ENCODE peak calls at places on chromosomes 5 and 9, in seven cellular contexts. One of them, this sample, is unnamed.

GRCh38 chr5:156326718-156327259 is at the start of gene SGCD:
- DNase-seq in IMR-90: peak; percentile 90
- DNase-seq in neuronal stem cell: no peak
- DNase-seq in H1: peak; percentile 45
- DNase-seq in mesendoderm: no peak
- DNase-seq in trophoblast cell: no peak
- DNase-seq in mesenchymal stem cell: peak; percentile 9
- DNase-seq in this sample: no peak

GRCh38 chr5:137481596-137481995 is 17.5 kb downstream of the SPOCK1 start:
- DNase-seq in IMR-90: no peak
- DNase-seq in neuronal stem cell: no peak
- DNase-seq in H1: no peak
- DNase-seq in mesendoderm: no peak
- DNase-seq in trophoblast cell: no peak
- DNase-seq in mesenchymal stem cell: no peak
- DNase-seq in this sample: no peak

GRCh38 chr5:36305571-36306326 is 4.0 kb upstream of the RANBP3L start:
- DNase-seq in IMR-90: peak; percentile 38
- DNase-seq in neuronal stem cell: no peak
- DNase-seq in H1: no peak
- DNase-seq in mesendoderm: peak; percentile 51
- DNase-seq in trophoblast cell: peak; percentile 8
- DNase-seq in mesenchymal stem cell: peak; percentile 48
- DNase-seq in this sample: peak; percentile 45

GRCh38 chr9:104927216-104927911 is 591 bp downstream of the ABCA1 start:
- DNase-seq in IMR-90: peak; percentile 47
- DNase-seq in neuronal stem cell: peak; percentile 55
- DNase-seq in H1: peak; percentile 77
- DNase-seq in mesendoderm: peak; percentile 79
- DNase-seq in trophoblast cell: peak; percentile 33
- DNase-seq in mesenchymal stem cell: peak; percentile 69
- DNase-seq in this sample: peak; percentile 56

GRCh38 chr5:57887851-57888621 is 405.4 kb upstream of the ACTBL2 start:
- DNase-seq in IMR-90: peak; percentile 69
- DNase-seq in neuronal stem cell: peak; percentile 43
- DNase-seq in H1: no peak
- DNase-seq in mesendoderm: peak; percentile 87
- DNase-seq in trophoblast cell: peak; percentile 92
- DNase-seq in mesenchymal stem cell: peak; percentile 62
- DNase-seq in this sample: peak; percentile 53

GRCh38 chr9:93357649-93358048 is 93.8 kb upstream of the FAM120A start:
- DNase-seq in IMR-90: no peak
- DNase-seq in neuronal stem cell: no peak
- DNase-seq in H1: no peak
- DNase-seq in mesendoderm: no peak
- DNase-seq in trophoblast cell: no peak
- DNase-seq in mesenchymal stem cell: no peak
- DNase-seq in this sample: no peak

GRCh38 chr5:9712506-9713285 is 82.5 kb upstream of the TAS2R1 start:
- DNase-seq in IMR-90: peak; percentile 98
- DNase-seq in neuronal stem cell: no peak
- DNase-seq in H1: no peak
- DNase-seq in mesendoderm: no peak
- DNase-seq in trophoblast cell: no peak
- DNase-seq in mesenchymal stem cell: peak; percentile 88
- DNase-seq in this sample: no peak

GRCh38 chr5:74402553-74402952 is 238.0 kb downstream of the ENC1 start:
- DNase-seq in IMR-90: no peak
- DNase-seq in neuronal stem cell: no peak
- DNase-seq in H1: no peak
- DNase-seq in mesendoderm: no peak
- DNase-seq in trophoblast cell: no peak
- DNase-seq in mesenchymal stem cell: no peak
- DNase-seq in this sample: no peak

GRCh38 chr9:129595323-129595741 is 25.6 kb downstream of the C9orf50 start:
- DNase-seq in IMR-90: peak; percentile 60
- DNase-seq in neuronal stem cell: no peak
- DNase-seq in H1: no peak
- DNase-seq in mesendoderm: no peak
- DNase-seq in trophoblast cell: no peak
- DNase-seq in mesenchymal stem cell: no peak
- DNase-seq in this sample: no peak

GRCh38 chr5:12934722-12935121 is 1009.8 kb downstream of the DNAH5 start:
- DNase-seq in IMR-90: no peak
- DNase-seq in neuronal stem cell: no peak
- DNase-seq in H1: no peak
- DNase-seq in mesendoderm: no peak
- DNase-seq in trophoblast cell: no peak
- DNase-seq in mesenchymal stem cell: no peak
- DNase-seq in this sample: no peak

DNA sequence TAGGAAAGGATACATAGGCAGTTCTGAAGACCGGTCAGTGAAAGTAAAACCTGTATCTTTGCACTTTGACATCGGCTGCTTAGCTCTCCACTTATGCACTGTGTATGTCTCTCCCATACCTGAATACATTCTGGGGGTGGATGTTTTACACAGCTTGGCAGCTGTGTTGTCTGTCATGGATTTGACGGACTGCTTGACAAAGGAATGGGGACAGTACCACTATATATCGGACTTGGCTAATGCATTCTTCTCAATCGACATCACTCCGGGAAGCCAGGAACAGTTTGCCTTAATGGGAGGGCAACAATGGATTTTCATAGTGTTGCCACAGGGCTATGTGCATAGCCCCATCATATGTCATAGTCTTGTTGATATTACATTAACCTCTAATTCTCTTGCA is 1008.3 kb downstream of the DNAH5 start:
- DNase-seq in IMR-90: no peak
- DNase-seq in neuronal stem cell: no peak
- DNase-seq in H1: no peak
- DNase-seq in mesendoderm: peak; percentile 7
- DNase-seq in trophoblast cell: no peak
- DNase-seq in mesenchymal stem cell: no peak
- DNase-seq in this sample: no peak
- H3K4me2 ChIP-seq in IMR-90: no peak overlapping the region
- H3K4me2 ChIP-seq in neuronal stem cell: no peak overlapping the region
- H3K4me2 ChIP-seq in H1: no peak overlapping the region
- H3K4me2 ChIP-seq in mesendoderm: no peak overlapping the region
- H3K4me2 ChIP-seq in trophoblast cell: no peak overlapping the region
- H3K4me2 ChIP-seq in mesenchymal stem cell: no peak overlapping the region
- H3K4me2 ChIP-seq in this sample: no peak overlapping the region

GRCh38 chr9:98652741-98653140 is 56.0 kb downstream of the GABBR2 start:
- DNase-seq in IMR-90: no peak
- DNase-seq in neuronal stem cell: no peak
- DNase-seq in H1: no peak
- DNase-seq in mesendoderm: no peak
- DNase-seq in trophoblast cell: no peak
- DNase-seq in mesenchymal stem cell: no peak
- DNase-seq in this sample: no peak
- H2AK5ac ChIP-seq in IMR-90: no peak overlapping the region
- H2AK5ac ChIP-seq in neuronal stem cell: no peak overlapping the region
- H2AK5ac ChIP-seq in H1: no peak overlapping the region
- H2AK5ac ChIP-seq in mesendoderm: no peak overlapping the region
- H2AK5ac ChIP-seq in trophoblast cell: no peak overlapping the region
- H2AK5ac ChIP-seq in mesenchymal stem cell: no peak overlapping the region
- H2AK5ac ChIP-seq in this sample: no peak overlapping the region

DNA sequence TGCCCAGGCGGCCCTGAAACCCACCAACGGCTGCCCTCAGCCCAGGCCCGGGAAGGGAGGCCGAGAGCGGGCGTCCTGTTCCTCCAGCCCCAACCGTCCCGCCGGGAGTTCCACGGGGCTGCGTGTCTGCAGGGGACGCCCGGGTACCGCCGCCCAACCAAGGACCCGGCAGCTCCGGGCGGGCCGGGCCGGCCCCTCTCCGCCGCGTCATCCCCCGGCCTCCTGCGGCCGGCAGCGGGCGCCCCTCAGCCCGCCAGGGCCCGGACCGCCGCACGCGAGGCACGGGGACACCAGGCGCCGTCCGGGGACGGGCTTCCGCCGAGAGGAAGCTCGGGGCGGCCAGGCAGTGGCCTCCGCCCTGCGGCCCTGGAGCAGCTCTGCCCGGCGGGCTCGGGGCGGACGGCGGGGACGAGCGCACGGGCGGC is 432 bp downstream of the FBXW5 start:
- DNase-seq in IMR-90: peak; percentile 55
- DNase-seq in neuronal stem cell: no peak
- DNase-seq in H1: peak; percentile 66
- DNase-seq in mesendoderm: peak; percentile 54
- DNase-seq in trophoblast cell: peak; percentile 19
- DNase-seq in mesenchymal stem cell: peak; percentile 72
- DNase-seq in this sample: no peak
- H3K4me2 ChIP-seq in IMR-90: peak overlapping the region; percentile 86
- H3K4me2 ChIP-seq in neuronal stem cell: peak overlapping the region; percentile 91
- H3K4me2 ChIP-seq in H1: peak overlapping the region; percentile 64
- H3K4me2 ChIP-seq in mesendoderm: peak overlapping the region; percentile 81
- H3K4me2 ChIP-seq in trophoblast cell: peak overlapping the region; percentile 77
- H3K4me2 ChIP-seq in mesenchymal stem cell: peak overlapping the region; percentile 69
- H3K4me2 ChIP-seq in this sample: peak overlapping the region; percentile 60

DNA sequence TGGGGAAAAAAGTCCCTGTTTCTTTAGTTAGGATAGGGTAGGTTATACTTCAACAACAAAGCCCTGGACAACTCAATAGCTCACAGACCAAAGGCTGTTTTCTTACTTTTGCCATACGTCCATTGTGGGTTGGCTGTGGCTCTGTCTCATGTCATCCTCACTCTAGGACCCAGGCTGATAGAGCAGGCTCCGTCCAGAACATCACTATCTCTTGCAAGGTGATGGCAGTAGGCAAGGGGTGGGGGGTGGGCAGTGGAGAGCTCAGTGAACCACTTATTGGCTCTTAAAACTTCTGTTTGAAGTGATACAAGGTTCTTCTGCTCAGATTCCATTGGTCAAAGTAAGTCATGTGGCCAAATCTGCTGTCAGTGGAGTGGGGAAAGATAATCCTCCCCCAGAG is 126.4 kb downstream of the CMYA5 start:
- DNase-seq in IMR-90: no peak
- DNase-seq in neuronal stem cell: no peak
- DNase-seq in H1: no peak
- DNase-seq in mesendoderm: no peak
- DNase-seq in trophoblast cell: no peak
- DNase-seq in mesenchymal stem cell: no peak
- DNase-seq in this sample: no peak
- H2AK5ac ChIP-seq in IMR-90: no peak overlapping the region
- H2AK5ac ChIP-seq in neuronal stem cell: no peak overlapping the region
- H2AK5ac ChIP-seq in H1: no peak overlapping the region
- H2AK5ac ChIP-seq in mesendoderm: no peak overlapping the region
- H2AK5ac ChIP-seq in trophoblast cell: no peak overlapping the region
- H2AK5ac ChIP-seq in mesenchymal stem cell: no peak overlapping the region
- H2AK5ac ChIP-seq in this sample: no peak overlapping the region

DNA sequence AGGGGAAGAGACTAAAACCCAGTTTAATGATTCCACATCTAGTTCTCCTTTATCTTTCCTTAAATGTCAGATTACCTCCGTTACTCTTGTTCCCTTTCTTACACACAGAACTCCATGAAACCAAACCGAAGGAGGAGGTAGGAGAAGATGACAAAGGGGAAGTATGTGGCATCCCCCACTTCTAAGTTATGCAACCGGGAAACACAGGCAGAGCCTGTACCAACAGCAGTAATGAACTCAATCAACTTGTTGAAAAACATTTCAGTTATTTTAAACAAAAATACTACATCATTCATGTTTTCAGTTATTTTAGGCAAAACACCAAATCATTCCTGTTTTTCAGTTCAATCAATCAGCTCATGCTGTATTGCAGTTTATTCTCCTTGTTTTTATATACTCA is 101.8 kb downstream of the PCSK1 start:
- DNase-seq in IMR-90: no peak
- DNase-seq in neuronal stem cell: no peak
- DNase-seq in H1: no peak
- DNase-seq in mesendoderm: no peak
- DNase-seq in trophoblast cell: no peak
- DNase-seq in mesenchymal stem cell: peak; percentile 33
- DNase-seq in this sample: no peak
- H3K4me2 ChIP-seq in IMR-90: peak overlapping the region; percentile 6
- H3K4me2 ChIP-seq in neuronal stem cell: no peak overlapping the region
- H3K4me2 ChIP-seq in H1: no peak overlapping the region
- H3K4me2 ChIP-seq in mesendoderm: no peak overlapping the region
- H3K4me2 ChIP-seq in trophoblast cell: no peak overlapping the region
- H3K4me2 ChIP-seq in mesenchymal stem cell: no peak overlapping the region
- H3K4me2 ChIP-seq in this sample: no peak overlapping the region

DNA sequence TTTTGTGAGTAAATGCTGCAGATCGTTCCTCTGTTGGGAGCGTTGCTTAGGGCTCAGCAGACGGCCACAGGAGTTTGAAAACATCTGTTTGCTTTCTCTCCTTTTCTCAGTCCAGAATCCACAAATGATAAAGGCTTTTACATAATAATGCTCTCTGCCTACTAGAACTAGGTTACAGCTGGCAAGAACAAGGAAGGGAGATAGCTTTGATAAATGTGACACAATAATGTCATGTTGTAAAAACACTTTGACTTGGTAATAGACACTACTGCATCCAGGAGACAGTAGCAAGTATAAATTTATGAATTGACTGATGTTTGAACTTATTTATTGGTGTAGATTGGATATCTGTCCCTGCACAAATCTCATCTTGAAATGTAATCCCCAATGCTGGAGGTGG is 1072.4 kb upstream of the CDH6 start:
- DNase-seq in IMR-90: no peak
- DNase-seq in neuronal stem cell: no peak
- DNase-seq in H1: no peak
- DNase-seq in mesendoderm: no peak
- DNase-seq in trophoblast cell: no peak
- DNase-seq in mesenchymal stem cell: no peak
- DNase-seq in this sample: no peak
- H2AK5ac ChIP-seq in IMR-90: no peak overlapping the region
- H2AK5ac ChIP-seq in neuronal stem cell: no peak overlapping the region
- H2AK5ac ChIP-seq in H1: no peak overlapping the region
- H2AK5ac ChIP-seq in mesendoderm: no peak overlapping the region
- H2AK5ac ChIP-seq in trophoblast cell: no peak overlapping the region
- H2AK5ac ChIP-seq in mesenchymal stem cell: no peak overlapping the region
- H2AK5ac ChIP-seq in this sample: no peak overlapping the region

This sample was measured in H9.